ENCODE peak calls at places on chromosomes 12 and 14, in four cellular contexts. D is mesenteric fat pad, X is lower lobe of right lung, I is GM19239. L is an unnamed sample.

GRCh38 chr12:124568431-124569374 is 1.3 kb upstream of the NCOR2 start:
- DNase-seq in D (no peak), X (peak; percentile 80), I (peak; percentile 82), L (no peak)

GRCh38 chr12:117189725-117190209 is 503 bp downstream of the FBXO21 start:
- DNase-seq in D (no peak), X (peak; percentile 57), I (peak; percentile 43), L (peak; percentile 18)

GRCh38 chr12:93261505-93262094 is 116.1 kb upstream of the NUDT4 start:
- DNase-seq in D (no peak), X (no peak), I (no peak), L (no peak)

GRCh38 chr12:16606936-16607335 is 974 bp upstream of the LMO3 start:
- DNase-seq in D (peak; percentile 77), X (no peak), I (no peak), L (no peak)

GRCh38 chr14:77559381-77559780 is 57.1 kb downstream of the SPTLC2 start:
- DNase-seq in D (no peak), X (no peak), I (no peak), L (no peak)

GRCh38 chr12:113900711-113901110 is 65.4 kb downstream of the RBM19 start:
- DNase-seq in D (no peak), X (no peak), I (no peak), L (no peak)

GRCh38 chr12:105510526-105510925 is 180.0 kb downstream of the C12orf75 start:
- DNase-seq in D (no peak), X (no peak), I (no peak), L (no peak)

GRCh38 chr12:78146365-78146772 is 315.7 kb downstream of the NAV3 start:
- DNase-seq in D (no peak), X (no peak), I (no peak), L (no peak)

GRCh38 chr12:50612882-50613281 is 108.1 kb downstream of the DIP2B start:
- DNase-seq in D (no peak), X (no peak), I (no peak), L (no peak)

GRCh38 chr14:36173161-36173560 is 3.4 kb downstream of the PTCSC3 start:
- DNase-seq in D (no peak), X (no peak), I (no peak), L (no peak)

GRCh38 chr14:31933716-31934115 is 143.4 kb upstream of the ARHGAP5 start:
- DNase-seq in D (no peak), X (no peak), I (no peak), L (no peak)

GRCh38 chr14:99420711-99421110 is 59.9 kb downstream of the SETD3 start:
- DNase-seq in D (no peak), X (peak; percentile 81), I (no peak), L (no peak)

GRCh38 chr12:66964629-66965028 is 285.8 kb upstream of the GRIP1 start:
- DNase-seq in D (no peak), X (no peak), I (no peak), L (no peak)

GRCh38 chr12:3442397-3442796 is 48.6 kb upstream of the PRMT8 start:
- DNase-seq in D (peak; percentile 53), X (no peak), I (no peak), L (no peak)

GRCh38 chr14:68916358-68916757 is 62.7 kb downstream of the ACTN1 start:
- DNase-seq in D (no peak), X (peak; percentile 20), I (no peak), L (no peak)

GRCh38 chr14:91870001-91870400 is 2.7 kb upstream of the TC2N start:
- DNase-seq in D (no peak), X (no peak), I (no peak), L (no peak)

GRCh38 chr14:50318031-50318626 is 6.0 kb downstream of the DMAC2L start:
- DNase-seq in D (no peak), X (no peak), I (no peak), L (no peak)

GRCh38 chr14:50792058-50792477 is 38.9 kb downstream of the NIN start:
- DNase-seq in D (no peak), X (no peak), I (no peak), L (no peak)